ENCODE peak calls at places on chromosomes 7 and 10, in eight cellular contexts. G is heart right ventricle, M is tibial artery, X is cardiac muscle cell, I is kidney, N is neural progenitor cell, Q is pancreas, D is Panc1. J is an unnamed sample.

GRCh38 chr10:76026176-76026771 is 594.9 kb downstream of the LRMDA start:
- DNase-seq in G (no peak), M (no peak), X (no peak), I (no peak), N (no peak), Q (no peak), D (no peak), J (no peak)

GRCh38 chr10:91201213-91201996 is 19.1 kb upstream of the PCGF5 start:
- DNase-seq in G (no peak), M (no peak), X (no peak), I (no peak), N (no peak), Q (no peak), D (no peak), J (no peak)

GRCh38 chr10:23325132-23325531 is 19.5 kb downstream of the C10orf67 start:
- DNase-seq in G (no peak), M (no peak), X (no peak), I (no peak), N (no peak), Q (no peak), D (no peak), J (no peak)

GRCh38 chr10:128062837-128063563 is 63.2 kb downstream of the MKI67 start:
- DNase-seq in G (no peak), M (no peak), X (no peak), I (peak; percentile 71), N (no peak), Q (no peak), D (no peak), J (no peak)

GRCh38 chr7:151520419-151521229 is 929 bp upstream of the RHEB start:
- DNase-seq in G (peak; percentile 70), M (peak; percentile 44), X (no peak), I (peak; percentile 92), N (no peak), Q (peak; percentile 92), D (no peak), J (peak; percentile 70)

GRCh38 chr7:21383217-21383832 is 44.6 kb upstream of the SP4 start:
- DNase-seq in G (no peak), M (no peak), X (no peak), I (no peak), N (no peak), Q (no peak), D (no peak), J (no peak)

GRCh38 chr7:87144173-87144657 is 8.0 kb upstream of the DMTF1 start:
- DNase-seq in G (no peak), M (no peak), X (no peak), I (no peak), N (no peak), Q (no peak), D (no peak), J (no peak)

GRCh38 chr7:151647874-151648273 is 128.2 kb upstream of the RHEB start:
- DNase-seq in G (no peak), M (no peak), X (no peak), I (no peak), N (no peak), Q (no peak), D (no peak), J (no peak)

GRCh38 chr7:156816943-156817572 is 75.9 kb downstream of the LMBR1 start:
- DNase-seq in G (no peak), M (no peak), X (peak; percentile 12), I (no peak), N (peak; percentile 7), Q (no peak), D (no peak), J (no peak)

GRCh38 chr7:16114633-16115032 is 306.7 kb downstream of the CRPPA start:
- DNase-seq in G (no peak), M (no peak), X (no peak), I (no peak), N (no peak), Q (no peak), D (peak; percentile 17), J (no peak)

GRCh38 chr10:3222068-3222467 is 49.5 kb upstream of the PITRM1 start:
- DNase-seq in G (no peak), M (no peak), X (no peak), I (no peak), N (peak; percentile 34), Q (no peak), D (no peak), J (no peak)

GRCh38 chr7:11831383-11831726 is 643 bp downstream of the THSD7A start:
- DNase-seq in G (no peak), M (no peak), X (no peak), I (no peak), N (no peak), Q (no peak), D (no peak), J (no peak)

GRCh38 chr10:133245439-133246235 is 8.0 kb downstream of the VENTX start:
- DNase-seq in G (no peak), M (no peak), X (peak; percentile 56), I (no peak), N (peak; percentile 42), Q (no peak), D (no peak), J (peak; percentile 70)

GRCh38 chr10:30368065-30368718 is 19.1 kb upstream of the MTPAP start:
- DNase-seq in G (peak; percentile 20), M (no peak), X (no peak), I (no peak), N (no peak), Q (no peak), D (no peak), J (peak; percentile 67)

GRCh38 chr7:130356121-130356759 is 11.6 kb downstream of the CPA5 start:
- DNase-seq in G (peak; percentile 38), M (peak; percentile 34), X (peak; percentile 71), I (peak; percentile 95), N (peak; percentile 79), Q (no peak), D (peak; percentile 84), J (peak; percentile 51)

GRCh38 chr10:62266611-62267010 is 2.0 kb downstream of the RTKN2 start:
- DNase-seq in G (no peak), M (no peak), X (no peak), I (no peak), N (no peak), Q (no peak), D (no peak), J (no peak)

GRCh38 chr7:134473861-134474291 is 15.0 kb upstream of the AKR1B1 start:
- DNase-seq in G (no peak), M (no peak), X (no peak), I (peak; percentile 38), N (no peak), Q (no peak), D (no peak), J (no peak)

GRCh38 chr10:11631890-11632587 is 20.6 kb upstream of the USP6NL start:
- DNase-seq in G (no peak), M (no peak), X (no peak), I (no peak), N (no peak), Q (no peak), D (no peak), J (no peak)

GRCh38 chr7:99196536-99197288 is 11.2 kb downstream of the KPNA7 start:
- DNase-seq in G (no peak), M (no peak), X (no peak), I (no peak), N (no peak), Q (no peak), D (no peak), J (no peak)

GRCh38 chr7:55059006-55059405 is 40.2 kb downstream of the EGFR start:
- DNase-seq in G (no peak), M (no peak), X (no peak), I (no peak), N (no peak), Q (no peak), D (no peak), J (no peak)

GRCh38 chr7:55060085-55060484 is 41.3 kb downstream of the EGFR start:
- DNase-seq in G (no peak), M (no peak), X (no peak), I (no peak), N (no peak), Q (no peak), D (no peak), J (no peak)

GRCh38 chr7:55062106-55062499 is 43.3 kb downstream of the EGFR start:
- DNase-seq in G (no peak), M (no peak), X (no peak), I (no peak), N (no peak), Q (no peak), D (no peak), J (no peak)

GRCh38 chr7:55063036-55063435 is 44.2 kb downstream of the EGFR start:
- DNase-seq in G (no peak), M (no peak), X (no peak), I (no peak), N (no peak), Q (no peak), D (no peak), J (no peak)

GRCh38 chr7:55060690-55061414 is 42.0 kb downstream of the EGFR start:
- DNase-seq in G (no peak), M (no peak), X (no peak), I (no peak), N (no peak), Q (no peak), D (no peak), J (no peak)
- H3K4me1 ChIP-seq in G (peaks cover 13% of the 10 kb centered on the region), M (no peaks in the 10 kb centered on the region), X (peaks cover 4% of the 10 kb centered on the region), I (peaks cover 3% of the 10 kb centered on the region), N (peaks cover 12% of the 10 kb centered on the region), Q (peaks cover 4% of the 10 kb centered on the region), D (peaks cover 75% of the 10 kb centered on the region), J (peaks cover 17% of the 10 kb centered on the region)

GRCh38 chr7:55953707-55954475 is 2.2 kb downstream of the MRPS17 start:
- DNase-seq in G (no peak), M (no peak), X (no peak), I (no peak), N (no peak), Q (no peak), D (no peak), J (no peak)
- TF ChIP-seq CTCF in G (no peak), M (no peak), X (no peak), I (no peak), N (no peak), Q (no peak), D (no peak), J (no peak)

GRCh38 chr7:30142710-30143109 is 7.9 kb downstream of the MTURN start:
- DNase-seq in G (no peak), M (peak; percentile 68), X (no peak), I (no peak), N (no peak), Q (no peak), D (no peak), J (no peak)

GRCh38 chr7:30143748-30144251 is 9.0 kb downstream of the MTURN start:
- DNase-seq in G (no peak), M (no peak), X (no peak), I (no peak), N (no peak), Q (no peak), D (no peak), J (no peak)

GRCh38 chr7:30139836-30140384 is 5.1 kb downstream of the MTURN start:
- DNase-seq in G (no peak), M (no peak), X (no peak), I (no peak), N (no peak), Q (no peak), D (no peak), J (no peak)

GRCh38 chr7:30141405-30142045 is 6.7 kb downstream of the MTURN start:
- DNase-seq in G (no peak), M (no peak), X (no peak), I (no peak), N (no peak), Q (no peak), D (no peak), J (no peak)

GRCh38 chr7:30140456-30140855 is 5.7 kb downstream of the MTURN start:
- DNase-seq in G (no peak), M (no peak), X (no peak), I (no peak), N (no peak), Q (no peak), D (no peak), J (no peak)
- H3K4me1 ChIP-seq in G (peaks cover 19% of the 10 kb centered on the region), M (no peaks in the 10 kb centered on the region), X (peaks cover 22% of the 10 kb centered on the region), I (peaks cover 26% of the 10 kb centered on the region), N (peaks cover 6% of the 10 kb centered on the region), Q (no peaks in the 10 kb centered on the region), D (no peaks in the 10 kb centered on the region), J (peaks cover 5% of the 10 kb centered on the region)

GRCh38 chr7:142556745-142557144 is 192.5 kb upstream of the PRSS1 start:
- DNase-seq in G (peak; percentile 14), M (peak; percentile 49), X (peak; percentile 14), I (no peak), N (no peak), Q (no peak), D (peak; percentile 94), J (no peak)
- TF ChIP-seq CTCF in G (no peak), M (no peak), X (peak; percentile 38), I (peak; percentile 19), N (no peak), Q (no peak), D (no peak), J (no peak)

J was measured in ovary.